ENCODE peak calls at places on chromosomes 6 and 20, in seven cellular contexts. E is tibial artery; A is D341Med; R is HTR-8/SVneo; H is activated effector memory CD4-positive, alpha-beta T cell treated with anti-CD3 and anti-CD28 coated beads, Interleukin-2, amount 50 U/mL, for 16 hours; W is T-helper 2 cell; V is neural crest cell. M is an unnamed sample.

GRCh38 chr6:159578629-159579028 is 114.4 kb downstream of the SOD2 start:
- DNase-seq in E (no peak), V (no peak), A (no peak), W (no peak), H (no peak), R (no peak), M (no peak)

GRCh38 chr20:61812121-61812520 is 253.6 kb downstream of the TAF4 start:
- DNase-seq in R (no peak), E (no peak), W (no peak), V (no peak), A (no peak), H (no peak), M (no peak)

GRCh38 chr20:59743767-59744485 is 139.6 kb downstream of the PHACTR3 start:
- DNase-seq in H (no peak), V (no peak), W (no peak), R (no peak), A (no peak), E (no peak), M (peak; percentile 72)

GRCh38 chr6:157726892-157727628 is 96.0 kb upstream of the SNX9 start:
- DNase-seq in R (no peak), A (no peak), V (no peak), E (peak; percentile 69), W (no peak), H (no peak), M (no peak)

GRCh38 chr20:5870462-5871021 is 79.8 kb downstream of the TRMT6 start:
- DNase-seq in A (no peak), H (no peak), W (no peak), R (no peak), V (no peak), E (no peak), M (peak; percentile 63)

GRCh38 chr6:157659536-157660271 is 163.3 kb upstream of the SNX9 start:
- DNase-seq in R (no peak), W (no peak), H (no peak), V (no peak), A (no peak), E (no peak), M (peak; percentile 16)

GRCh38 chr6:47655719-47656595 is 42.4 kb upstream of the ADGRF4 start:
- DNase-seq in R (peak; percentile 43), H (peak; percentile 64), E (no peak), W (no peak), V (no peak), A (no peak), M (peak; percentile 7)

GRCh38 chr20:46512943-46513844 is at the start of gene ZNF334:
- DNase-seq in E (peak; percentile 21), W (no peak), A (peak; percentile 97), H (peak; percentile 64), R (peak; percentile 94), V (peak; percentile 65), M (peak; percentile 95)

GRCh38 chr6:51021171-51021570 is 202.5 kb downstream of the TFAP2B start:
- DNase-seq in W (no peak), R (no peak), H (no peak), V (no peak), E (no peak), A (no peak), M (no peak)

GRCh38 chr6:85865665-85866372 is 223.1 kb upstream of the SYNCRIP start:
- DNase-seq in E (no peak), R (no peak), V (no peak), W (no peak), A (no peak), H (no peak), M (no peak)

GRCh38 chr6:163620670-163621330 is 206.3 kb downstream of the QKI start:
- DNase-seq in R (peak; percentile 10), V (no peak), W (no peak), E (no peak), H (no peak), A (no peak), M (no peak)

GRCh38 chr20:41365785-41366545 is 653 bp downstream of the EMILIN3 start:
- DNase-seq in V (no peak), W (no peak), H (no peak), R (no peak), E (no peak), A (peak; percentile 85), M (peak; percentile 33)

GRCh38 chr6:16759646-16760535 is 1.4 kb downstream of the ATXN1 start:
- DNase-seq in E (peak; percentile 93), R (no peak), W (peak; percentile 51), V (peak; percentile 68), H (peak; percentile 92), A (peak; percentile 81), M (peak; percentile 45)

GRCh38 chr20:1121439-1121838 is 3.0 kb downstream of the PSMF1 start:
- DNase-seq in H (no peak), V (no peak), R (no peak), E (no peak), A (no peak), W (no peak), M (peak; percentile 99)

GRCh38 chr6:55919909-55920308 is 44.5 kb upstream of the BMP5 start:
- DNase-seq in R (no peak), W (no peak), A (no peak), V (no peak), H (no peak), E (no peak), M (no peak)

GRCh38 chr6:48664850-48665249 is 553.9 kb upstream of the PTCHD4 start:
- DNase-seq in V (no peak), W (no peak), R (peak; percentile 4), H (no peak), E (no peak), A (no peak), M (no peak)

GRCh38 chr6:150894935-150895686 is 29.6 kb downstream of the MTHFD1L start:
- DNase-seq in W (no peak), H (peak; percentile 67), A (peak; percentile 42), E (no peak), R (no peak), V (no peak), M (peak; percentile 96)

GRCh38 chr6:1390805-1391511 is 1.6 kb downstream of the FOXF2 start:
- DNase-seq in R (no peak), A (peak; percentile 72), E (no peak), H (no peak), V (no peak), W (no peak), M (no peak)

GRCh38 chr20:41340327-41341055 is at the start of gene LPIN3:
- DNase-seq in R (peak; percentile 97), H (peak; percentile 83), A (peak; percentile 89), W (peak; percentile 47), E (peak; percentile 85), V (peak; percentile 68), M (peak; percentile 95)

M was measured in NCI-H2171 treated with DMSO at 0.1 percent for 48 hours.